ENCODE peak calls at places on chromosomes 12 and 14, in six cellular contexts. R, S, H, V, O and U are unnamed samples.

GRCh38 chr14:45906257-45906656 is 653.3 kb upstream of the MIS18BP1 start:
- DNase-seq in R (no peak), S (no peak), H (no peak), V (no peak), O (no peak), U (no peak)

GRCh38 chr12:66915312-66915904 is 236.5 kb upstream of the GRIP1 start:
- DNase-seq in R (no peak), S (no peak), H (no peak), V (no peak), O (no peak), U (no peak)

GRCh38 chr12:104464899-104465298 is 8.2 kb downstream of the CHST11 start:
- DNase-seq in R (no peak), S (no peak), H (no peak), V (no peak), O (no peak), U (no peak)

GRCh38 chr12:46373303-46374182 is 970 bp upstream of the SLC38A2 start:
- DNase-seq in R (peak), S (peak), H (peak), V (peak), O (no peak), U (peak)

GRCh38 chr14:40855343-40855742 is 751.3 kb upstream of the LRFN5 start:
- DNase-seq in R (no peak), S (no peak), H (no peak), V (no peak), O (no peak), U (no peak)

GRCh38 chr12:89247541-89247942 is 104.8 kb downstream of the DUSP6 start:
- DNase-seq in R (no peak), S (no peak), H (no peak), V (no peak), O (no peak), U (no peak)

GRCh38 chr14:72605096-72605920 is 288.6 kb downstream of the DPF3 start:
- DNase-seq in R (no peak), S (no peak), H (no peak), V (no peak), O (no peak), U (no peak)

GRCh38 chr12:95674631-95675030 is 115.9 kb downstream of the NTN4 start:
- DNase-seq in R (peak), S (no peak), H (no peak), V (no peak), O (no peak), U (no peak)

GRCh38 chr14:29310757-29311156 is 544.2 kb downstream of the FOXG1 start:
- DNase-seq in R (no peak), S (no peak), H (no peak), V (no peak), O (peak), U (no peak)

GRCh38 chr12:114480309-114481199 is 74.6 kb upstream of the TBX5 start:
- DNase-seq in R (no peak), S (no peak), H (peak), V (no peak), O (no peak), U (no peak)

GRCh38 chr14:101732128-101732527 is 29.4 kb upstream of the PPP2R5C start:
- DNase-seq in R (no peak), S (peak), H (no peak), V (no peak), O (no peak), U (no peak)

GRCh38 chr14:92656306-92656705 is 92.1 kb downstream of the LGMN start:
- DNase-seq in R (no peak), S (no peak), H (no peak), V (no peak), O (no peak), U (no peak)

GRCh38 chr12:26121841-26122680 is 2.8 kb downstream of the BHLHE41 start:
- DNase-seq in R (peak), S (peak), H (peak), V (no peak), O (no peak), U (peak)

GRCh38 chr14:104974146-104974541 is 4.0 kb downstream of the AHNAK2 start:
- DNase-seq in R (peak), S (no peak), H (no peak), V (no peak), O (no peak), U (no peak)

GRCh38 chr12:93198086-93198485 is 179.6 kb upstream of the NUDT4 start:
- DNase-seq in R (no peak), S (peak), H (no peak), V (no peak), O (no peak), U (no peak)

GRCh38 chr12:62601765-62602444 is 135.3 kb downstream of the MON2 start:
- DNase-seq in R (no peak), S (no peak), H (no peak), V (no peak), O (no peak), U (no peak)

GRCh38 chr12:62597253-62597652 is 130.6 kb downstream of the MON2 start:
- DNase-seq in R (no peak), S (no peak), H (no peak), V (no peak), O (no peak), U (no peak)

GRCh38 chr12:62598846-62599245 is 132.2 kb downstream of the MON2 start:
- DNase-seq in R (no peak), S (no peak), H (no peak), V (no peak), O (no peak), U (no peak)

GRCh38 chr12:62602445-62603060 is 135.9 kb downstream of the MON2 start:
- DNase-seq in R (peak), S (peak), H (peak), V (peak), O (peak), U (peak)

DNA sequence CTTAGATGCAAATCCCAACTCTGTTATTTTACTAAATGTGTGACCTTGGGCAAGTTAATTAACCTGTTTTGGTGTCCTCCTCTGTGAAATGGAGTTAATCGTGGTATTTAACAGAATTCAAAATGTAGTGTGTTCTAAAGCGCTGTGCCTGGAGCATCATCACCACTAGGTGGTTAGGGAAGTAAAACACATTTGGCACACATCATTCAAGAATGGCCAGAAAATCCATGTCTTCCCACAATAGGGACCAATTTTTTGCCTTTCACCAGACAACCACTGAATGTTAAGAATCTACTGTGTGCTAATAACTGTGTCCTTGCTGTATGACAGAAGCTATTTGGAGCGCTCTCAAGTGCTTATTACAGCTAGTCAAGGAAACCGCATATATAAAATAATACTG is 133.4 kb downstream of the MON2 start:
- DNase-seq in R (no peak), S (no peak), H (no peak), V (no peak), O (no peak), U (no peak)
- TF ChIP-seq CTCF in R (peak), S (peak), H (no peak), V (no peak), O (peak), U (peak)

GRCh38 chr12:30928356-30929264 is 2.1 kb downstream of the TSPAN11 start:
- DNase-seq in R (no peak), S (no peak), H (no peak), V (no peak), O (no peak), U (no peak)

GRCh38 chr12:30926243-30927209 is at the start of gene TSPAN11:
- DNase-seq in R (peak), S (no peak), H (peak), V (peak), O (no peak), U (peak)

GRCh38 chr12:30927210-30927576 is 645 bp downstream of the TSPAN11 start:
- DNase-seq in R (no peak), S (no peak), H (no peak), V (no peak), O (no peak), U (no peak)

GRCh38 chr12:30930238-30931010 is 3.9 kb downstream of the TSPAN11 start:
- DNase-seq in R (no peak), S (no peak), H (no peak), V (no peak), O (no peak), U (no peak)

GRCh38 chr12:30931222-30931621 is 4.7 kb downstream of the TSPAN11 start:
- DNase-seq in R (no peak), S (no peak), H (no peak), V (no peak), O (no peak), U (no peak)
- TF ChIP-seq CTCF in R (no peak), S (no peak), H (no peak), V (no peak), O (no peak), U (no peak)

GRCh38 chr14:103126873-103127304 is 3.6 kb downstream of the TNFAIP2 start:
- DNase-seq in R (peak), S (peak), H (peak), V (peak), O (no peak), U (peak)

GRCh38 chr14:103126088-103126872 is 3.0 kb downstream of the TNFAIP2 start:
- DNase-seq in R (no peak), S (no peak), H (no peak), V (no peak), O (no peak), U (no peak)

GRCh38 chr14:103127861-103128598 is 4.8 kb downstream of the TNFAIP2 start:
- DNase-seq in R (no peak), S (peak), H (no peak), V (no peak), O (no peak), U (no peak)

GRCh38 chr14:103128631-103129300 is 5.5 kb downstream of the TNFAIP2 start:
- DNase-seq in R (no peak), S (peak), H (no peak), V (no peak), O (no peak), U (no peak)

DNA sequence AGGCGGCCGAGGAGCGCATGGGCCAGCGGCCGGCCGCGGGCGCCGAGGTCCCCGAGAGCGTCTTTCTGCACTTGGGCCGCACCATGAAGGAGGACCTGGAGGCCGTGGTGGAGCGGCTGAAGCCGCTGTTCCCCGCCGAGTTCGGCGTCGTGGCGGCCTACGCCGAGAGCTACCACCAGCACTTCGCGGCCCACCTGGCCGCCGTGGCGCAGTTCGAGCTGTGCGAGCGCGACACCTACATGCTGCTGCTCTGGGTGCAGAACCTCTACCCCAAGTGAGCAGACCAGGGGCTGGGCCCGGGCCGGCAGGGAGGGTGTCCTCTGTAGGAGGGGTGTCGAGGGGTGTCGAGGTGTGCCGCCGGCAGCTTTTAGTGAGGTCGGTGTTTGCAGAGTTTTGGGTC is 4.1 kb downstream of the TNFAIP2 start:
- DNase-seq in R (no peak), S (no peak), H (peak), V (no peak), O (no peak), U (no peak)
- TF ChIP-seq CTCF in R (no peak), S (no peak), H (no peak), V (no peak), O (no peak), U (no peak)

DNA sequence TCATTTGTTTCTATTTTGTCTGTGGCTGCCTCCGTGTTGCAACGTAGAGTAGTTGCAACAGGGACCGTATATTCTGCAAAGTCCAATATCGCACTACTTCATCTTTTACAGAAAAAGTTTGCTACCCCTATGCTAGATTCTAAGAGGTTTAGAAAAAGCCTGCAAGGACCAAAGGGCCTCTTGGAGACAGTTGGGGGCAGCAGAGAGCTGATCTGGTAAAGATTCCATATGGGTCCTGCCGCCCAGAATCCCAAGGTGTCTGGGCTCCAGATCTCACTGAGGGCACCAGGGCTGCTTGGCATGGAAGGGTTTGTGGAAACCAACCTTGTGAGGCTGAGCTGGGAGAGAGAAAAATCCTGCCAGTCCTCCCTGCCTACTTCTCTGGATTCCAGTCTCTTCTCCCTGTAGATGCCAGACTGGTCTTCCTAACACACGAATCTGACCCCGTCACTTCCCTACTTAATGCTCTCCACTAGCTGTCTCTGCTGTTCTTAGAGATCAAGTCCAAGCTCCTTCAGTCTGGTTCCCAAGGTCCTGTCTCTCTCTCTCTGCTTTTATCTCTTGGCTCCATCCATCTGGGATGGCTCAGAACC is 74.6 kb downstream of the GLRX5 start:
- DNase-seq in R (peak), S (no peak), H (peak), V (peak), O (no peak), U (peak)
- TF ChIP-seq CTCF in R (peak), S (peak), H (peak), V (peak), O (peak), U (peak)

GRCh38 chr14:73785336-73785833 is 66.2 kb upstream of the PTGR2 start:
- DNase-seq in R (no peak), S (peak), H (no peak), V (no peak), O (no peak), U (no peak)

GRCh38 chr14:73786632-73786941 is 65.0 kb upstream of the PTGR2 start:
- DNase-seq in R (peak), S (no peak), H (peak), V (peak), O (no peak), U (peak)

GRCh38 chr14:73784988-73785313 is 66.7 kb upstream of the PTGR2 start:
- DNase-seq in R (no peak), S (no peak), H (no peak), V (no peak), O (no peak), U (no peak)

GRCh38 chr14:73786942-73787759 is 64.5 kb upstream of the PTGR2 start:
- DNase-seq in R (peak), S (peak), H (peak), V (peak), O (no peak), U (peak)

GRCh38 chr14:73785834-73786631 is 65.6 kb upstream of the PTGR2 start:
- DNase-seq in R (peak), S (peak), H (peak), V (peak), O (peak), U (peak)
- TF ChIP-seq CTCF in R (no peak), S (peak), H (no peak), V (no peak), O (peak), U (peak)

GRCh38 chr14:49686425-49686824 is 1.6 kb downstream of the POLE2 start:
- DNase-seq in R (no peak), S (no peak), H (no peak), V (no peak), O (no peak), U (no peak)
- TF ChIP-seq CTCF in R (no peak), S (no peak), H (no peak), V (no peak), O (no peak), U (no peak)